ENCODE peak calls at places on chromosomes 12 and 14, in nine cellular contexts. C is foreskin fibroblast; M is GM13976; D is IMR-90; Q is left lobe of liver; R is activated naive CD4-positive, alpha-beta T cell; E is stimulated activated CD8-positive, alpha-beta memory T cell treated with anti-CD3 and anti-CD28 coated beads, Interleukin-15, amount 100 ng/mL, for 1 hour; J is NCI-H2171 treated with DMSO at 0.1 percent for 48 hours; L is NCI-H1092. V is an unnamed sample.

GRCh38 chr14:95507174-95507573 is 9.3 kb downstream of the SYNE3 start:
- DNase-seq in C (peak), M (no peak), D (peak), Q (peak), R (no peak), E (no peak), J (no peak), L (no peak), V (peak)

GRCh38 chr12:105978276-105978675 is 160.5 kb downstream of the NUAK1 start:
- DNase-seq in C (no peak), M (no peak), D (no peak), Q (no peak), R (no peak), E (no peak), J (no peak), L (no peak), V (no peak)

GRCh38 chr14:60722163-60722835 is 1.9 kb downstream of the SIX4 start:
- DNase-seq in C (peak), M (peak), D (peak), Q (no peak), R (no peak), E (no peak), J (peak), L (peak), V (no peak)

GRCh38 chr14:104659764-104660523 is 29.5 kb upstream of the INF2 start:
- DNase-seq in C (no peak), M (peak), D (peak), Q (no peak), R (no peak), E (no peak), J (no peak), L (no peak), V (no peak)

GRCh38 chr14:38122241-38122640 is 85.5 kb upstream of the SSTR1 start:
- DNase-seq in C (peak), M (no peak), D (peak), Q (no peak), R (no peak), E (no peak), J (no peak), L (no peak), V (no peak)

GRCh38 chr14:74574092-74574438 is 38.0 kb downstream of the LTBP2 start:
- DNase-seq in C (no peak), M (no peak), D (no peak), Q (no peak), R (no peak), E (no peak), J (no peak), L (no peak), V (no peak)

GRCh38 chr12:52036587-52037171 is 14.6 kb upstream of the NR4A1 start:
- DNase-seq in C (peak), M (peak), D (peak), Q (peak), R (peak), E (peak), J (peak), L (no peak), V (peak)

GRCh38 chr14:97697772-97698171 is 900.6 kb downstream of the VRK1 start:
- DNase-seq in C (no peak), M (no peak), D (no peak), Q (no peak), R (no peak), E (no peak), J (no peak), L (no peak), V (no peak)

GRCh38 chr12:85036241-85036707 is at the start of the genes LRRIQ1 and TSPAN19:
- DNase-seq in C (peak), M (peak), D (peak), Q (peak), R (no peak), E (no peak), J (peak), L (peak), V (no peak)

GRCh38 chr14:23248601-23249000 is 10.9 kb downstream of the RNF212B start:
- DNase-seq in C (no peak), M (no peak), D (no peak), Q (no peak), R (no peak), E (no peak), J (no peak), L (no peak), V (no peak)

GRCh38 chr12:64781374-64782029 is 22.3 kb upstream of the GNS start:
- DNase-seq in C (no peak), M (peak), D (no peak), Q (no peak), R (no peak), E (no peak), J (peak), L (no peak), V (no peak)

GRCh38 chr12:3622732-3623690 is 129.9 kb downstream of the CRACR2A start:
- DNase-seq in C (no peak), M (peak), D (no peak), Q (no peak), R (no peak), E (no peak), J (no peak), L (no peak), V (no peak)

GRCh38 chr14:68843471-68844209 is 50.8 kb upstream of the ZFP36L1 start:
- DNase-seq in C (peak), M (peak), D (peak), Q (peak), R (peak), E (peak), J (peak), L (peak), V (no peak)

GRCh38 chr14:34596891-34597290 is 33.1 kb downstream of the SNX6 start:
- DNase-seq in C (no peak), M (no peak), D (no peak), Q (no peak), R (no peak), E (no peak), J (no peak), L (no peak), V (no peak)

GRCh38 chr14:77565289-77566081 is 51.0 kb downstream of the SPTLC2 start:
- DNase-seq in C (peak), M (peak), D (peak), Q (no peak), R (no peak), E (no peak), J (no peak), L (no peak), V (no peak)

V was measured in GOT3.